ENCODE peak calls at places on chromosomes 2 and 18, in eight cellular contexts. B, O, U, D, V, G, S and I are unnamed samples.

GRCh38 chr2:20504174-20504573 is 57.3 kb downstream of the RHOB start:
- ATAC-seq in S (peak), V (peak), D (no peak), B (no peak), U (no peak), G (no peak), O (no peak), I (no peak)

GRCh38 chr2:28274911-28275685 is 117.6 kb upstream of the FOSL2 start:
- ATAC-seq in G (no peak), B (peak), O (peak), U (peak), D (no peak), S (peak), V (peak), I (peak)

GRCh38 chr2:178152033-178152432 is 39.8 kb downstream of the RBM45 start:
- ATAC-seq in D (peak), B (peak), V (no peak), S (no peak), O (no peak), G (no peak), U (peak), I (no peak)

GRCh38 chr2:182078988-182079602 is 93.4 kb downstream of the PPP1R1C start:
- ATAC-seq in S (no peak), B (no peak), U (no peak), G (no peak), D (no peak), O (no peak), V (no peak), I (no peak)

GRCh38 chr2:38092196-38092902 is 16.4 kb upstream of the CYP1B1 start:
- ATAC-seq in B (peak), O (no peak), G (peak), V (no peak), D (peak), S (no peak), U (peak), I (peak)

GRCh38 chr18:13246591-13246990 is 28.0 kb downstream of the LDLRAD4 start:
- ATAC-seq in V (no peak), S (no peak), O (no peak), D (no peak), B (no peak), U (no peak), G (no peak), I (no peak)

GRCh38 chr2:68052717-68053422 is 9.9 kb downstream of the C1D start:
- ATAC-seq in G (no peak), V (no peak), B (no peak), D (no peak), S (no peak), U (no peak), O (peak), I (no peak)

GRCh38 chr2:191263050-191263449 is 17.8 kb downstream of the MYO1B start:
- ATAC-seq in O (no peak), D (peak), V (no peak), B (no peak), U (peak), S (no peak), G (no peak), I (no peak)

GRCh38 chr2:153476491-153477095 is 2.0 kb downstream of the RPRM start:
- ATAC-seq in S (no peak), B (no peak), O (no peak), U (no peak), G (no peak), V (no peak), D (no peak), I (no peak)

GRCh38 chr18:7749510-7749981 is 182.4 kb downstream of the PTPRM start:
- ATAC-seq in G (no peak), D (peak), S (no peak), V (no peak), B (no peak), O (no peak), U (no peak), I (peak)

GRCh38 chr2:34193164-34193563 is 594.1 kb upstream of the FAM98A start:
- ATAC-seq in V (no peak), S (peak), B (no peak), O (no peak), D (no peak), G (no peak), U (no peak), I (no peak)

GRCh38 chr18:57209697-57210096 is 62.8 kb downstream of the BOD1L2 start:
- ATAC-seq in S (peak), V (peak), U (peak), B (no peak), D (no peak), G (no peak), O (no peak), I (no peak)

GRCh38 chr18:57426187-57426586 is 9.0 kb upstream of the ONECUT2 start:
- ATAC-seq in O (no peak), S (peak), V (no peak), D (no peak), B (no peak), G (no peak), U (no peak), I (no peak)

GRCh38 chr18:75249672-75250470 is 39.3 kb downstream of the TSHZ1 start:
- ATAC-seq in B (no peak), U (no peak), G (peak), S (no peak), V (no peak), O (no peak), D (peak), I (peak)

GRCh38 chr2:134462791-134463725 is 209.2 kb downstream of the MGAT5 start:
- ATAC-seq in U (no peak), B (no peak), S (no peak), D (no peak), G (no peak), V (no peak), O (no peak), I (no peak)

GRCh38 chr2:219457784-219458369 is 23.2 kb downstream of the SPEG start:
- ATAC-seq in O (peak), U (no peak), G (no peak), B (peak), S (peak), D (peak), V (peak), I (no peak)

GRCh38 chr2:33607137-33607781 is 8.2 kb upstream of the FAM98A start:
- ATAC-seq in G (no peak), O (peak), V (no peak), S (no peak), U (no peak), D (no peak), B (no peak), I (no peak)

GRCh38 chr2:106061971-106062370 is 132.1 kb downstream of the UXS1 start:
- ATAC-seq in B (no peak), V (no peak), S (no peak), G (no peak), D (no peak), U (no peak), O (no peak), I (no peak)

GRCh38 chr2:118417417-118418125 is 329.3 kb downstream of the INSIG2 start:
- ATAC-seq in S (no peak), U (no peak), O (no peak), B (no peak), D (no peak), V (no peak), G (no peak), I (no peak)

GRCh38 chr2:101818531-101819451 is 121.3 kb downstream of the MAP4K4 start:
- ATAC-seq in B (no peak), S (peak), V (no peak), U (no peak), D (peak), G (no peak), O (no peak), I (no peak)

GRCh38 chr2:43184339-43184895 is 42.0 kb downstream of the ZFP36L2 start:
- ATAC-seq in B (no peak), O (peak), D (peak), U (no peak), S (no peak), V (peak), G (no peak), I (no peak)

DNA sequence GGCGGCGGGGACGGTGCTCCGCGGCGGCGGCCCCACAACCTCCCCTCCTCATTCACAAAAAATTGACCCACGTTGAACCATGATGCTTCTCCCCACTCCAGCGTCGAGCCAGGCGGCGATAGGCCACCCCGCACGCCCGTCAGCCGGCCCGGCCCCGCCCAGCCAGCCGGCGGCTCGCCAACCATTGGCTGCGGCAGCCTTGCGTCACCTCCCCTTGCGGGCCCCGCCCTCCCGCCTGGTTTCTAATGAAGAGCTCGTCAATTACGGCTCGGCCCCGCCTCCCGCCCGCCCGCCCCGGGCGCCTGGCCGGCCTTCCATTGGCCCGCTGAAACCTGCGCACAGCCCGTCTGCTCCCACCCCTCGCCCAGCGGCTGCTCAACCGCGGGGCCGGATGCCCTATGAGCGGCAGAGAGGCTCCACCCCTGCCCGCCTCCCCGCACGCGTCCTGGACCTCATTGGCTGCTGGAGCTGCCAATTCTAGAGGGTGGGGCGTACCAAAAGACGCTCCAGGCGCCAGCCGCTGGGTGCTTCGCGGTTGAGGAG is at the start of gene HDAC4:
- ATAC-seq in U (peak), O (peak), B (peak), G (peak), V (peak), S (peak), D (peak), I (peak)
- TF ChIP-seq POLR2A in U (no peak), O (no peak), B (no peak), G (no peak), V (no peak), S (no peak), D (no peak), I (no peak)

GRCh38 chr2:232541195-232541960 is 1.9 kb downstream of the CHRNG start:
- ATAC-seq in D (peak), S (no peak), G (no peak), O (peak), V (no peak), U (no peak), B (no peak), I (no peak)
- TF ChIP-seq POLR2A in D (peak), S (peak), G (no peak), O (no peak), V (no peak), U (no peak), B (no peak), I (no peak)

GRCh38 chr18:9021458-9021857 is 81.0 kb upstream of the NDUFV2 start:
- ATAC-seq in D (no peak), B (no peak), V (no peak), U (no peak), S (no peak), G (no peak), O (no peak), I (no peak)
- TF ChIP-seq POLR2A in D (no peak), B (no peak), V (no peak), U (no peak), S (no peak), G (no peak), O (no peak), I (no peak)

GRCh38 chr18:9475643-9476580 is 599 bp downstream of the RALBP1 start:
- ATAC-seq in D (peak), B (peak), S (peak), O (peak), U (no peak), V (peak), G (peak), I (no peak)

GRCh38 chr18:9477509-9477908 is 2.2 kb downstream of the RALBP1 start:
- ATAC-seq in V (no peak), D (no peak), S (no peak), U (no peak), B (no peak), G (no peak), O (no peak), I (no peak)

GRCh38 chr18:9478545-9478944 is 3.2 kb downstream of the RALBP1 start:
- ATAC-seq in S (no peak), O (no peak), V (no peak), D (no peak), U (no peak), G (no peak), B (no peak), I (no peak)

GRCh38 chr18:9474103-9474982 is 970 bp upstream of the RALBP1 start:
- ATAC-seq in U (peak), G (peak), B (peak), V (peak), O (peak), S (no peak), D (peak), I (peak)

GRCh38 chr18:9474983-9475642 is at the start of gene RALBP1:
- ATAC-seq in S (peak), G (peak), O (peak), D (peak), V (peak), B (peak), U (peak), I (peak)
- TF ChIP-seq POLR2A in S (peak), G (peak), O (peak), D (peak), V (peak), B (peak), U (peak), I (peak)